ENCODE peak calls at places on chromosomes 11 and 22, in nine cellular contexts. One of them, this sample, is unnamed. For H3K27me3, the result is how much of the 10 kb centered on the place peaks cover.

GRCh38 chr11:129066229-129066628 is 123.6 kb upstream of the TP53AIP1 start:
- DNase-seq in MM.1S: no peak
- DNase-seq in CD4-positive, alpha-beta T cell: no peak
- DNase-seq in bronchial epithelial cell: no peak
- DNase-seq in endothelial cell of umbilical vein: no peak
- DNase-seq in uterus: no peak
- DNase-seq in neural progenitor cell: no peak
- DNase-seq in left ventricle myocardium inferior: no peak
- DNase-seq in HCT116: no peak
- DNase-seq in this sample: no peak

GRCh38 chr11:11513438-11513837 is 108.4 kb downstream of the GALNT18 start:
- DNase-seq in MM.1S: no peak
- DNase-seq in CD4-positive, alpha-beta T cell: no peak
- DNase-seq in bronchial epithelial cell: no peak
- DNase-seq in endothelial cell of umbilical vein: no peak
- DNase-seq in uterus: no peak
- DNase-seq in neural progenitor cell: no peak
- DNase-seq in left ventricle myocardium inferior: no peak
- DNase-seq in HCT116: no peak
- DNase-seq in this sample: no peak

GRCh38 chr22:23001463-23001862 is 68.9 kb upstream of the GNAZ start:
- DNase-seq in MM.1S: no peak
- DNase-seq in CD4-positive, alpha-beta T cell: no peak
- DNase-seq in bronchial epithelial cell: no peak
- DNase-seq in endothelial cell of umbilical vein: no peak
- DNase-seq in uterus: no peak
- DNase-seq in neural progenitor cell: no peak
- DNase-seq in left ventricle myocardium inferior: no peak
- DNase-seq in HCT116: no peak
- DNase-seq in this sample: no peak

GRCh38 chr11:78420255-78420764 is 2.7 kb upstream of the GAB2 start:
- DNase-seq in MM.1S: peak
- DNase-seq in CD4-positive, alpha-beta T cell: peak
- DNase-seq in bronchial epithelial cell: peak
- DNase-seq in endothelial cell of umbilical vein: peak
- DNase-seq in uterus: peak
- DNase-seq in neural progenitor cell: peak
- DNase-seq in left ventricle myocardium inferior: peak
- DNase-seq in HCT116: no peak
- DNase-seq in this sample: peak

GRCh38 chr11:76888989-76889388 is 28.3 kb downstream of the ACER3 start:
- DNase-seq in MM.1S: no peak
- DNase-seq in CD4-positive, alpha-beta T cell: no peak
- DNase-seq in bronchial epithelial cell: no peak
- DNase-seq in endothelial cell of umbilical vein: peak
- DNase-seq in uterus: no peak
- DNase-seq in neural progenitor cell: no peak
- DNase-seq in left ventricle myocardium inferior: no peak
- DNase-seq in HCT116: no peak
- DNase-seq in this sample: no peak

GRCh38 chr22:45552580-45553332 is 50.1 kb downstream of the FBLN1 start:
- DNase-seq in MM.1S: no peak
- DNase-seq in CD4-positive, alpha-beta T cell: no peak
- DNase-seq in bronchial epithelial cell: peak
- DNase-seq in endothelial cell of umbilical vein: no peak
- DNase-seq in uterus: peak
- DNase-seq in neural progenitor cell: peak
- DNase-seq in left ventricle myocardium inferior: peak
- DNase-seq in HCT116: no peak
- DNase-seq in this sample: no peak

GRCh38 chr22:39292561-39293074 is 26.8 kb downstream of the RPL3 start:
- DNase-seq in MM.1S: no peak
- DNase-seq in CD4-positive, alpha-beta T cell: no peak
- DNase-seq in bronchial epithelial cell: peak
- DNase-seq in endothelial cell of umbilical vein: peak
- DNase-seq in uterus: peak
- DNase-seq in neural progenitor cell: peak
- DNase-seq in left ventricle myocardium inferior: peak
- DNase-seq in HCT116: peak
- DNase-seq in this sample: peak

GRCh38 chr11:113384551-113384950 is 3.0 kb upstream of the ANKK1 start:
- DNase-seq in MM.1S: no peak
- DNase-seq in CD4-positive, alpha-beta T cell: no peak
- DNase-seq in bronchial epithelial cell: peak
- DNase-seq in endothelial cell of umbilical vein: peak
- DNase-seq in uterus: no peak
- DNase-seq in neural progenitor cell: no peak
- DNase-seq in left ventricle myocardium inferior: no peak
- DNase-seq in HCT116: no peak
- DNase-seq in this sample: no peak

GRCh38 chr11:65308281-65308891 is 6.3 kb upstream of the CDC42EP2 start:
- DNase-seq in MM.1S: no peak
- DNase-seq in CD4-positive, alpha-beta T cell: no peak
- DNase-seq in bronchial epithelial cell: no peak
- DNase-seq in endothelial cell of umbilical vein: peak
- DNase-seq in uterus: no peak
- DNase-seq in neural progenitor cell: no peak
- DNase-seq in left ventricle myocardium inferior: peak
- DNase-seq in HCT116: no peak
- DNase-seq in this sample: no peak

GRCh38 chr11:2366271-2366670 is 10.8 kb upstream of the CD81 start:
- DNase-seq in MM.1S: no peak
- DNase-seq in CD4-positive, alpha-beta T cell: no peak
- DNase-seq in bronchial epithelial cell: no peak
- DNase-seq in endothelial cell of umbilical vein: no peak
- DNase-seq in uterus: no peak
- DNase-seq in neural progenitor cell: no peak
- DNase-seq in left ventricle myocardium inferior: no peak
- DNase-seq in HCT116: no peak
- DNase-seq in this sample: no peak

GRCh38 chr11:122754553-122755322 is 83.6 kb upstream of the CRTAM start:
- DNase-seq in MM.1S: peak
- DNase-seq in CD4-positive, alpha-beta T cell: peak
- DNase-seq in bronchial epithelial cell: no peak
- DNase-seq in endothelial cell of umbilical vein: no peak
- DNase-seq in uterus: no peak
- DNase-seq in neural progenitor cell: peak
- DNase-seq in left ventricle myocardium inferior: no peak
- DNase-seq in HCT116: peak
- DNase-seq in this sample: no peak

GRCh38 chr11:21514298-21514697 is 678.6 kb upstream of the ANO5 start:
- DNase-seq in MM.1S: peak
- DNase-seq in CD4-positive, alpha-beta T cell: no peak
- DNase-seq in bronchial epithelial cell: peak
- DNase-seq in endothelial cell of umbilical vein: no peak
- DNase-seq in uterus: no peak
- DNase-seq in neural progenitor cell: peak
- DNase-seq in left ventricle myocardium inferior: no peak
- DNase-seq in HCT116: no peak
- DNase-seq in this sample: no peak

GRCh38 chr22:45294030-45294429 is 9.3 kb downstream of the UPK3A start:
- DNase-seq in MM.1S: no peak
- DNase-seq in CD4-positive, alpha-beta T cell: no peak
- DNase-seq in bronchial epithelial cell: no peak
- DNase-seq in endothelial cell of umbilical vein: no peak
- DNase-seq in uterus: no peak
- DNase-seq in neural progenitor cell: no peak
- DNase-seq in left ventricle myocardium inferior: no peak
- DNase-seq in HCT116: no peak
- DNase-seq in this sample: no peak

GRCh38 chr11:111395081-111395480 is 16.0 kb upstream of the POU2AF1 start:
- DNase-seq in MM.1S: no peak
- DNase-seq in CD4-positive, alpha-beta T cell: no peak
- DNase-seq in bronchial epithelial cell: no peak
- DNase-seq in endothelial cell of umbilical vein: no peak
- DNase-seq in uterus: no peak
- DNase-seq in neural progenitor cell: no peak
- DNase-seq in left ventricle myocardium inferior: no peak
- DNase-seq in HCT116: no peak
- DNase-seq in this sample: no peak

GRCh38 chr11:111391328-111392124 is 12.5 kb upstream of the POU2AF1 start:
- DNase-seq in MM.1S: no peak
- DNase-seq in CD4-positive, alpha-beta T cell: no peak
- DNase-seq in bronchial epithelial cell: no peak
- DNase-seq in endothelial cell of umbilical vein: no peak
- DNase-seq in uterus: no peak
- DNase-seq in neural progenitor cell: no peak
- DNase-seq in left ventricle myocardium inferior: no peak
- DNase-seq in HCT116: no peak
- DNase-seq in this sample: no peak

GRCh38 chr11:111393096-111393495 is 14.0 kb upstream of the POU2AF1 start:
- DNase-seq in MM.1S: no peak
- DNase-seq in CD4-positive, alpha-beta T cell: no peak
- DNase-seq in bronchial epithelial cell: peak
- DNase-seq in endothelial cell of umbilical vein: no peak
- DNase-seq in uterus: no peak
- DNase-seq in neural progenitor cell: no peak
- DNase-seq in left ventricle myocardium inferior: no peak
- DNase-seq in HCT116: no peak
- DNase-seq in this sample: no peak

GRCh38 chr11:111392552-111392951 is 13.5 kb upstream of the POU2AF1 start:
- DNase-seq in MM.1S: no peak
- DNase-seq in CD4-positive, alpha-beta T cell: no peak
- DNase-seq in bronchial epithelial cell: no peak
- DNase-seq in endothelial cell of umbilical vein: no peak
- DNase-seq in uterus: no peak
- DNase-seq in neural progenitor cell: no peak
- DNase-seq in left ventricle myocardium inferior: no peak
- DNase-seq in HCT116: no peak
- DNase-seq in this sample: no peak

DNA sequence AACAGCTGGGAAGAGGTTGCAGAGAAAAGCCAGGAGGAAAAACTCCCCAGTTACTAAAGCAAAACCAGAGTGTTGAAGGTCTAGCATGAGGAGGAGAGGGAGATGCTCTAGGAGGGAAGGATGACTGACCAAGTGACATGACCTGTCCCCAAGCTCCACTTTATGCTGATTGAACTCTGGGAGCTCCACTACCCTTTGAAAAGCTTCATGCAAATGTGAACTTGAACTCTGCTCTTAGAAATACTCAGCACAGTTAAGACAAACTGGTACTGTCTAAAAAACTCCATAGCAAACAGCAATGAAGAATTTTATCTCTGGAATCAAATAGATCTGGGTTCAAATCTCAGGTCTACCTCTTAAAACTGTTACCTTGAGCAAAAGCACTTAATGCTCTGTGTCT is 14.5 kb upstream of the POU2AF1 start:
- DNase-seq in MM.1S: no peak
- DNase-seq in CD4-positive, alpha-beta T cell: no peak
- DNase-seq in bronchial epithelial cell: no peak
- DNase-seq in endothelial cell of umbilical vein: no peak
- DNase-seq in uterus: no peak
- DNase-seq in neural progenitor cell: no peak
- DNase-seq in left ventricle myocardium inferior: no peak
- DNase-seq in HCT116: no peak
- DNase-seq in this sample: no peak
- H3K27me3 ChIP-seq in MM.1S: under half
- H3K27me3 ChIP-seq in CD4-positive, alpha-beta T cell: under half
- H3K27me3 ChIP-seq in bronchial epithelial cell: under half
- H3K27me3 ChIP-seq in endothelial cell of umbilical vein: under half
- H3K27me3 ChIP-seq in uterus: under half
- H3K27me3 ChIP-seq in neural progenitor cell: under half
- H3K27me3 ChIP-seq in left ventricle myocardium inferior: under half
- H3K27me3 ChIP-seq in HCT116: under half
- H3K27me3 ChIP-seq in this sample: under half

GRCh38 chr11:102915044-102915375 is 40.2 kb upstream of the MMP12 start:
- DNase-seq in MM.1S: no peak
- DNase-seq in CD4-positive, alpha-beta T cell: no peak
- DNase-seq in bronchial epithelial cell: no peak
- DNase-seq in endothelial cell of umbilical vein: no peak
- DNase-seq in uterus: no peak
- DNase-seq in neural progenitor cell: no peak
- DNase-seq in left ventricle myocardium inferior: no peak
- DNase-seq in HCT116: no peak
- DNase-seq in this sample: no peak
- TF ChIP-seq CTCF in MM.1S: no peak
- TF ChIP-seq CTCF in CD4-positive, alpha-beta T cell: no peak
- TF ChIP-seq CTCF in bronchial epithelial cell: no peak
- TF ChIP-seq CTCF in endothelial cell of umbilical vein: no peak
- TF ChIP-seq CTCF in uterus: no peak
- TF ChIP-seq CTCF in neural progenitor cell: no peak
- TF ChIP-seq CTCF in left ventricle myocardium inferior: no peak
- TF ChIP-seq CTCF in HCT116: no peak
- TF ChIP-seq CTCF in this sample: no peak

GRCh38 chr11:57135020-57135751 is 46.6 kb upstream of the LRRC55 start:
- DNase-seq in MM.1S: no peak
- DNase-seq in CD4-positive, alpha-beta T cell: no peak
- DNase-seq in bronchial epithelial cell: no peak
- DNase-seq in endothelial cell of umbilical vein: no peak
- DNase-seq in uterus: no peak
- DNase-seq in neural progenitor cell: no peak
- DNase-seq in left ventricle myocardium inferior: no peak
- DNase-seq in HCT116: no peak
- DNase-seq in this sample: no peak

GRCh38 chr11:57133616-57134015 is 48.1 kb upstream of the LRRC55 start:
- DNase-seq in MM.1S: no peak
- DNase-seq in CD4-positive, alpha-beta T cell: no peak
- DNase-seq in bronchial epithelial cell: no peak
- DNase-seq in endothelial cell of umbilical vein: no peak
- DNase-seq in uterus: no peak
- DNase-seq in neural progenitor cell: no peak
- DNase-seq in left ventricle myocardium inferior: no peak
- DNase-seq in HCT116: no peak
- DNase-seq in this sample: no peak

GRCh38 chr11:57131080-57131790 is 50.5 kb upstream of the LRRC55 start:
- DNase-seq in MM.1S: no peak
- DNase-seq in CD4-positive, alpha-beta T cell: no peak
- DNase-seq in bronchial epithelial cell: peak
- DNase-seq in endothelial cell of umbilical vein: peak
- DNase-seq in uterus: peak
- DNase-seq in neural progenitor cell: peak
- DNase-seq in left ventricle myocardium inferior: peak
- DNase-seq in HCT116: no peak
- DNase-seq in this sample: no peak

GRCh38 chr11:57134284-57134683 is 47.5 kb upstream of the LRRC55 start:
- DNase-seq in MM.1S: no peak
- DNase-seq in CD4-positive, alpha-beta T cell: no peak
- DNase-seq in bronchial epithelial cell: no peak
- DNase-seq in endothelial cell of umbilical vein: no peak
- DNase-seq in uterus: no peak
- DNase-seq in neural progenitor cell: no peak
- DNase-seq in left ventricle myocardium inferior: no peak
- DNase-seq in HCT116: no peak
- DNase-seq in this sample: no peak
- H3K27me3 ChIP-seq in MM.1S: under half
- H3K27me3 ChIP-seq in CD4-positive, alpha-beta T cell: under half
- H3K27me3 ChIP-seq in bronchial epithelial cell: under half
- H3K27me3 ChIP-seq in endothelial cell of umbilical vein: under half
- H3K27me3 ChIP-seq in uterus: under half
- H3K27me3 ChIP-seq in neural progenitor cell: under half
- H3K27me3 ChIP-seq in left ventricle myocardium inferior: under half
- H3K27me3 ChIP-seq in HCT116: under half
- H3K27me3 ChIP-seq in this sample: under half

DNA sequence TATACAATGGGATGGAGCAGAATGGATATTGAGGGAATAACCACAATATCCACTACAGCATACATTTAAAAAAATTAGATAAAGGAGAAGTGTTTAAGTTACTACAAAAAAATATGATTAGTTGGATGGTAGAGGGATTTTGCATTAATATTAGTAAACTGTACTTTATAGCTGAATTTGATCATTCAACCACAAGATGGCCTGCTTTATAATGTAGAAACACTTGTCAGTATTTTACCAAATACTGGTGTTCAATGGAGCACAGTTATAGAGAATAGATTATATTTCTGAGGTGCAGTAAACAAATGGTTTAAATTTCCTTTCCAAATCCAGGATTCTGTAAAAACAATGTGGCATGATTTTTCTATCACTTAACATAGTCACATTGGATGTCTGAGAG is 818.8 kb upstream of the CHORDC1 start:
- DNase-seq in MM.1S: no peak
- DNase-seq in CD4-positive, alpha-beta T cell: no peak
- DNase-seq in bronchial epithelial cell: peak
- DNase-seq in endothelial cell of umbilical vein: peak
- DNase-seq in uterus: no peak
- DNase-seq in neural progenitor cell: no peak
- DNase-seq in left ventricle myocardium inferior: no peak
- DNase-seq in HCT116: no peak
- DNase-seq in this sample: no peak
- TF ChIP-seq CTCF in MM.1S: no peak
- TF ChIP-seq CTCF in CD4-positive, alpha-beta T cell: no peak
- TF ChIP-seq CTCF in bronchial epithelial cell: no peak
- TF ChIP-seq CTCF in endothelial cell of umbilical vein: no peak
- TF ChIP-seq CTCF in uterus: no peak
- TF ChIP-seq CTCF in neural progenitor cell: no peak
- TF ChIP-seq CTCF in left ventricle myocardium inferior: peak
- TF ChIP-seq CTCF in HCT116: no peak
- TF ChIP-seq CTCF in this sample: no peak

This sample was measured in ascending aorta.